ENCODE peak calls at places on chromosomes 13 and 19, in seven cellular contexts. O, K, D, L, G, Y and S are unnamed samples.

GRCh38 chr19:51368366-51369282 is at the start of gene CLDND2:
- DNase-seq in K (no peak), G (peak), L (no peak), Y (no peak), O (no peak), D (no peak), S (no peak)

GRCh38 chr13:36431204-36432105 is 840 bp upstream of the CCNA1 start:
- DNase-seq in G (no peak), L (no peak), K (no peak), D (no peak), Y (no peak), O (no peak), S (no peak)

GRCh38 chr19:41924151-41925145 is 3.8 kb downstream of the ERFL start:
- DNase-seq in G (no peak), L (no peak), O (no peak), K (no peak), Y (no peak), D (no peak), S (no peak)

GRCh38 chr19:50818859-50819472 is 4.6 kb downstream of the KLK1 start:
- DNase-seq in K (no peak), L (no peak), G (no peak), Y (no peak), O (no peak), D (no peak), S (no peak)

GRCh38 chr19:45800009-45800553 is 7.4 kb upstream of the DMWD start:
- DNase-seq in D (no peak), L (peak), O (peak), K (no peak), G (no peak), Y (peak), S (peak)

GRCh38 chr19:45638930-45639729 is at the start of gene EML2:
- DNase-seq in Y (no peak), K (peak), O (peak), G (no peak), L (peak), D (peak), S (no peak)

GRCh38 chr19:14826006-14826405 is 9.0 kb downstream of the OR7A5 start:
- DNase-seq in D (no peak), G (no peak), L (no peak), Y (no peak), K (no peak), O (no peak), S (no peak)

GRCh38 chr13:71237332-71237731 is 629.7 kb downstream of the DACH1 start:
- DNase-seq in D (no peak), L (no peak), K (no peak), G (no peak), Y (no peak), O (no peak), S (no peak)

GRCh38 chr19:28184997-28185396 is 1028.0 kb downstream of the UQCRFS1 start:
- DNase-seq in O (peak), L (peak), K (no peak), Y (peak), D (no peak), G (no peak), S (no peak)

GRCh38 chr13:112894673-112895481 is 74.1 kb upstream of the MCF2L start:
- DNase-seq in O (no peak), K (no peak), D (no peak), G (no peak), Y (no peak), L (no peak), S (no peak)

GRCh38 chr13:112893570-112894422 is 75.2 kb upstream of the MCF2L start:
- DNase-seq in K (no peak), L (peak), G (peak), Y (no peak), O (no peak), D (no peak), S (peak)

GRCh38 chr13:112894423-112894672 is 74.7 kb upstream of the MCF2L start:
- DNase-seq in G (no peak), O (no peak), Y (no peak), K (no peak), D (no peak), L (no peak), S (no peak)

GRCh38 chr13:112891477-112892401 is 77.3 kb upstream of the MCF2L start:
- DNase-seq in D (no peak), K (no peak), O (no peak), Y (no peak), G (no peak), L (no peak), S (no peak)

DNA sequence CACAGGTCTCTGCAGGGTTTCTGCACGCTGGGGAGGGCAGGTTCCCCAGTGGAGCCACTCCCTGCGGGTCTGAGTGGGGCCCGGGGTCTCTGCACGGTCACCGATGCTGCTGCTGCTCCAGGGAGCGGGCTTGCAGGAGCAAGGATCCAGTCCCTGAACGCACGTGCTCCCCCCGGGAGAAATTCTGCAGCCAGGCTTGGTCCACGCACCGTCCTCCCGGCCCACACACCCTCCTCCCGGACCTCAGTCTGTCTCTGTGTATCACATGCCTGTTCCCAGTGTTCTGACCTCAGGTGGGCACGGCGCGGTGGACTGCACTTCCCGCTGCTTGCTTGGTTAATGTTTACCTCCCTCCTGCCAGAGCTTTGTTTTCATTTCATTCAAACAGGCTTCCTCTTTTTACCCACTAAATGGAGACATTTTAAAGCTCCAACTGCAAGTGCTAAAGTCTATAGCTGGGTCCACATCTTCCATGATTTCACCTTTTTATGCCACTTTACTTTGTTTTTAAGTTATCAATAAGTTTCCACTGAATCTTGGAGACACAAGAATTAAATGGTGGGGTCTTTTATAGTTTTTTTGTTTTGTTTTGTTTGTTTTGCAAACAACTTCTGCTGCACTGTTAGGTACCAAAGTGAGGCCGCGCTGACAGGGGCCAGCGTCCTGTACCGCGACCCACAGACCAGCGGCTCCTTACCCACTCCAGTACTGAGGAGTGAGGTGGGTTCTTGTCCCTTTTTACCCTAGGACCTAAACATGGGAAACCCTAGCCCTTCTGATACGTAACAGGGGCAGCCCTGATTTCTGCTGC is 76.0 kb upstream of the MCF2L start:
- DNase-seq in O (no peak), Y (no peak), G (no peak), L (no peak), D (no peak), K (no peak), S (no peak)
- H3K4me3 ChIP-seq in O (no peak), Y (no peak), G (peak), L (no peak), D (no peak), K (no peak), S (no peak)

DNA sequence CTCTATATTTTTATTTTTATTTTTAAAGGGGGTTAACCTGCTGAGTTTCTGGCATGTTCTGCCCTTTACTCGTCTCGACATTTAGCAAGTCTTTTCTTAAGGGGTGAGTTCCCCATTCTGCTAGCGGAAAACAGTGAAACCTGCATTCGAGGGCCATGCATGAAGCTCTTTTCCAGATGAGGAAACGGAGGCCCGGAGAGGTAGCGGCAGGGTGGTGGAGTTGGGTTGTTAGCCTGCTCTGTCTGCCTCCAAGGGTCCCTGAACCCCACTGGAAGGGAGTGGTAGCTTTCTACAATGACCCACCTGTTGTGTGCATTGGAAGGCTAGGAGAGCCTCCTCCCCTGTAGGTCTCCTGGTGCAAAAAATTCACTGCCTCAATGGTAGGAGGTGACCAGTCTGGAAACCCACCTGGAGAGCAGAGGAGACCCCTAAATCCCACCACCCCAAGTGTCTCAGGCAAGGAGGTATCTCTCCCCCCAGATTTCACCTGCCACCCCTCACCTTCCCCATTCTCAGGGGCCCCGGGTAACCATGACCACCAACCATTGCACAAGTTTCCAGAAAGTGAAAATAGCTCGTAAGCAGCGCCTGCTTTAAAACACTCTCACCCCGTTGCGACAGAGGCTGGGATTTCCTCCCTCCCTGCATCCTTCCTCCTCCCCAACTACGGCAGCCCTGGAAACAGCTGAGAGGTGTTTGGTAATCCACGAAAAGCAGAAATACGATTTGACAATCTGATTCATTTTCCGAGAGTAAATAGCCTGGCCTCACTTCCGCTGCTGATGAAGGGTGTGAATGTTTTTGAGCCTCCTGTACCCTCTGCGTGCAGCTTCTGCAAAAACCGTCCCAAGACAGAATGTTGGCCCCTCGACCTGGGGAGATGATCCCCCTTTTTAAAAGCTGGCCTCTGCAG is 3.5 kb downstream of the KLF2 start:
- DNase-seq in K (no peak), G (peak), L (peak), O (peak), D (peak), Y (peak), S (peak)
- H3K4me3 ChIP-seq in K (peak), G (peak), L (no peak), O (no peak), D (peak), Y (no peak), S (peak)

GRCh38 chr19:839146-839872 is 1.5 kb upstream of the PRTN3 start:
- DNase-seq in Y (no peak), D (no peak), K (no peak), G (no peak), O (no peak), L (no peak), S (no peak)

GRCh38 chr19:843180-843835 is 2.5 kb downstream of the PRTN3 start:
- DNase-seq in G (no peak), L (no peak), D (no peak), K (no peak), Y (no peak), O (peak), S (no peak)

GRCh38 chr19:844300-844971 is 3.6 kb downstream of the PRTN3 start:
- DNase-seq in L (no peak), G (no peak), Y (no peak), O (no peak), K (no peak), D (no peak), S (no peak)

GRCh38 chr19:843836-844299 is 3.1 kb downstream of the PRTN3 start:
- DNase-seq in G (no peak), Y (no peak), K (no peak), L (no peak), D (no peak), O (no peak), S (no peak)

DNA sequence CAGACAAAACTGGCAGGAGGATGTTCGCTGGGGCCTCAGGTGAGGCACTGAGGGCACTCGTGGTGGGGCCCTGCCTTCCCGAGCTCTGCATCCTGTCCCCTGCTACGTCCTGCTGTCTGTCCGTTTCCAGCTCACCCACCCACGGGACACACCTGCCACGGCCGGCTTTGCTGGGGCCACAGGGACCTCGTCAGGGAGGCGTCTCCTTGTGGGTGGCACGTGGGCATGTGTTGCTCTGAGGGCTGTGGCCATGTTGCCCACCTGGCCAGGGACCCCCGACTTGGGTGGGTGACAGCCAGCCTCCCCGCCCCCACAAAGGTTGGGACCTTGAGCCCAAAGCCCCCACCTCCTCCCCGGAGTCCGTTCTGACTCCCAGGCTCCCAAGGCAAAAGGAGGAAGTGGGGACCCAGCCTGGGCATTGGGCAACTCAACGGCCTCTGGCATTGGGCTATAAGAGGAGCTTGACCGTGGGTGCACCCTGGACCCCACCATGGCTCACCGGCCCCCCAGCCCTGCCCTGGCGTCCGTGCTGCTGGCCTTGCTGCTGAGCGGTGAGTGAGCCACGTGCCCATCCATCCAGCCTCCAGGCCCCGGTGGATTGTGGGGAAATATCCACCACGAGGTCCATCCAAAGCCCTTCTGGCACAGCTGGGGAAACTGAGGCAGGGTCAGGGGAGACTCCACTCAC is at the start of gene PRTN3:
- DNase-seq in G (peak), D (no peak), L (no peak), K (no peak), O (no peak), Y (no peak), S (no peak)
- H3K4me3 ChIP-seq in G (peak), D (no peak), L (no peak), K (no peak), O (no peak), Y (no peak), S (no peak)

DNA sequence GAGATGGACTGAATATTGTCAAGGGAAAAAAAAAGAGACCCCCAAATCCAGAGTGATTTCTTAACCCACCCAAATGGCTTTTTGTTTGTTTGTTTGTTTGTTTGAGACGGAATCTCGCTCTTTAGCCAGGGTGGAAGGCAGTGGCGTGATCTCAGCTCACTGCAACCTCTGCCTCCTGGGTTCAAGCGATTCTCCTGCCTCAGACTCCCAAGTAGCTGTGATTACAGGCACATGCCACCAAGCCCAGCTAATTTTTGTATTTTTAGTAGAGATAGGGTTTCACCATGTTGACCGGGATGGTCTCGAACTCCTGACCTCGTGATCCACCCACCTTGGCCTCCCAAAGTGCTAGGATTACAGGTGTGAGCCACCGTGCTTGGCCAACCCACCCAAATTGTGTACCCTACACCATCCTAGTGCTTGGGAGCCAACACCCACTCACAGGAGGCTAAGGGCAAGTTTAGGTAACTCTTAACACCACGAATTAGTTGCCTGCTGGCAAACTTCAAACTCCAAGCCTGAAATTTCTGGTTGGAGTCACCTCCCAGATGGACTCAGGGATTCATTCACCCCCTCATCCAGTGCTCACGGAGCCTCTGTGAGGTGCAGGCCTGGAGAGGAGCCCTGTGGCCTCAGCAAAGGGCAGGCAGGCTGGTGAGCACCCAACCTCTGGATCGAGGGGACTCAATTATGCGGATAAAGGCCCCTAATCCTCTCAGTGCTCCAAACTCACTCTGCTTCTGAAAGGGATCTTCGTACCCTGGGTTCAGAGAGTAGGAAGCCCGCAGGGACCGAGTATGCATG is 37.6 kb downstream of the ACTN4 start:
- DNase-seq in D (no peak), O (no peak), K (no peak), Y (no peak), L (no peak), G (no peak), S (no peak)
- H3K4me3 ChIP-seq in D (no peak), O (peak), K (no peak), Y (peak), L (no peak), G (no peak), S (no peak)

GRCh38 chr13:33229446-33230177 is 55.9 kb downstream of the STARD13 start:
- DNase-seq in D (no peak), G (no peak), L (no peak), Y (no peak), K (no peak), O (no peak), S (no peak)

GRCh38 chr13:33230178-33230881 is 55.2 kb downstream of the STARD13 start:
- DNase-seq in G (no peak), K (no peak), D (peak), Y (peak), L (peak), O (no peak), S (peak)

GRCh38 chr13:33231339-33231738 is 54.2 kb downstream of the STARD13 start:
- DNase-seq in G (no peak), L (no peak), Y (no peak), K (no peak), D (no peak), O (no peak), S (no peak)

GRCh38 chr13:33227927-33228644 is 57.5 kb downstream of the STARD13 start:
- DNase-seq in K (no peak), Y (no peak), O (no peak), L (no peak), G (no peak), D (no peak), S (no peak)

DNA sequence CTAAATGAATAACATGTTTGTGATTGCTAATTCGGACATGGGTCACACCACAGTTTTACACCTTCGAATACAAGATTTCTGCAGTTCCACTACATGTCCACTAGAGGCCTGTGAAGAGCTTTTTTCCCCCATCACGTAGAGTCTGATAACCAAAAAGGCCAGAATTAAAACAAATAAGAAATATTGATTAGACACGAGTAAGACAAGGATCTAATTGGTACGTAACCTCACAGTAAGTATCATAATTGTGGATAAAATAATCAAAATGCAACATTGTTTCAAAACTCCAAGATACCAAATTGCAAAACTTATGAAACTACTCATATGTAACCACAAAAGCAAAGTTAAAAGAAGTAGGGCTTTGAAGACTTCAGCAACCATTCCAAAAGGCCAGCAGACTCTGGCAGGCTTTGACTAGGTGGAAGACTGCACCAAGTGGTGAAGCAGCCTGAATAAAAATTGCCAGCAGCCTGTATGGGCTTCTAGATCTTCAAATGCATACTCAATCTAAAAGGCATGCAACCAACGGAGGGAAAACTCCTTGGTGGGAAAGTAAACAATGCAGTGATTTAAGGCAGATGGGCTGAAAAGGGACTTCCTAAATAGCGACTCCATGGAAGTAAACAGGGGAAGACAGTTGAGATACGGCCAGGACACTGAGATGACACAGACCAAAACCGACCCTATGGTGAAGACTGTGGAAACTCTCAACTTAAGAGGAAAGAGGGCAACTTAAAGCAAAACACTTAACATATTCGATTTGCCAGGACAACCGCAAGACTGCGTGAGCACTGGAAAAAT is 56.7 kb downstream of the STARD13 start:
- DNase-seq in L (peak), K (no peak), G (peak), O (peak), Y (peak), D (peak), S (peak)
- H3K4me3 ChIP-seq in L (no peak), K (no peak), G (no peak), O (no peak), Y (no peak), D (peak), S (no peak)

GRCh38 chr13:97223711-97224461 is 1.8 kb downstream of the MBNL2 start:
- DNase-seq in K (no peak), G (no peak), O (peak), D (peak), Y (peak), L (peak), S (peak)

GRCh38 chr13:97226013-97226412 is 3.9 kb downstream of the MBNL2 start:
- DNase-seq in K (no peak), Y (no peak), O (no peak), D (no peak), L (no peak), G (no peak), S (no peak)

GRCh38 chr13:97222934-97223710 is 989 bp downstream of the MBNL2 start:
- DNase-seq in D (peak), G (no peak), K (no peak), O (no peak), Y (no peak), L (no peak), S (no peak)

GRCh38 chr13:97225533-97225932 is 3.4 kb downstream of the MBNL2 start:
- DNase-seq in D (no peak), Y (no peak), G (no peak), L (no peak), O (no peak), K (no peak), S (no peak)

GRCh38 chr13:97224544-97225324 is 2.6 kb downstream of the MBNL2 start:
- DNase-seq in K (peak), D (no peak), G (no peak), Y (peak), L (peak), O (no peak), S (peak)
- H3K4me3 ChIP-seq in K (peak), D (peak), G (no peak), Y (peak), L (peak), O (peak), S (peak)